ENCODE peak calls at places on chromosomes 4 and X, in ten cellular contexts. One of them, this sample, is unnamed.

GRCh38 chr4:106048250-106048931 is 153.1 kb downstream of the NPNT start:
- DNase-seq in stimulated activated CD8-positive, alpha-beta memory T cell treated with anti-CD3 and anti-CD28 coated beads, Interleukin-4, amount 100 ng/mL, for 48 hours: no peak
- DNase-seq in effector memory CD4-positive, alpha-beta T cell: no peak
- DNase-seq in pancreas: no peak
- DNase-seq in GM23338: no peak
- DNase-seq in RKO: no peak
- DNase-seq in A172: no peak
- DNase-seq in fibroblast of pulmonary artery: peak; percentile 38
- DNase-seq in HT-29: no peak
- DNase-seq in bronchial epithelial cell: no peak
- DNase-seq in this sample: no peak

GRCh38 chrX:51440365-51440764 is 56.0 kb downstream of the NUDT11 start:
- DNase-seq in stimulated activated CD8-positive, alpha-beta memory T cell treated with anti-CD3 and anti-CD28 coated beads, Interleukin-4, amount 100 ng/mL, for 48 hours: no peak
- DNase-seq in effector memory CD4-positive, alpha-beta T cell: no peak
- DNase-seq in pancreas: no peak
- DNase-seq in GM23338: peak; percentile 22
- DNase-seq in RKO: no peak
- DNase-seq in A172: no peak
- DNase-seq in fibroblast of pulmonary artery: no peak
- DNase-seq in HT-29: no peak
- DNase-seq in bronchial epithelial cell: no peak
- DNase-seq in this sample: no peak

GRCh38 chr4:3830774-3831528 is 64.8 kb downstream of the ADRA2C start:
- DNase-seq in stimulated activated CD8-positive, alpha-beta memory T cell treated with anti-CD3 and anti-CD28 coated beads, Interleukin-4, amount 100 ng/mL, for 48 hours: no peak
- DNase-seq in effector memory CD4-positive, alpha-beta T cell: no peak
- DNase-seq in pancreas: no peak
- DNase-seq in GM23338: no peak
- DNase-seq in RKO: no peak
- DNase-seq in A172: no peak
- DNase-seq in fibroblast of pulmonary artery: no peak
- DNase-seq in HT-29: no peak
- DNase-seq in bronchial epithelial cell: no peak
- DNase-seq in this sample: no peak

GRCh38 chr4:138576684-138577083 is 334.5 kb upstream of the SLC7A11 start:
- DNase-seq in stimulated activated CD8-positive, alpha-beta memory T cell treated with anti-CD3 and anti-CD28 coated beads, Interleukin-4, amount 100 ng/mL, for 48 hours: no peak
- DNase-seq in effector memory CD4-positive, alpha-beta T cell: no peak
- DNase-seq in pancreas: no peak
- DNase-seq in GM23338: peak; percentile 81
- DNase-seq in RKO: peak; percentile 66
- DNase-seq in A172: peak; percentile 26
- DNase-seq in fibroblast of pulmonary artery: peak; percentile 76
- DNase-seq in HT-29: peak; percentile 59
- DNase-seq in bronchial epithelial cell: peak; percentile 60
- DNase-seq in this sample: peak; percentile 22

GRCh38 chrX:124555036-124555595 is 208.8 kb downstream of the SH2D1A start:
- DNase-seq in stimulated activated CD8-positive, alpha-beta memory T cell treated with anti-CD3 and anti-CD28 coated beads, Interleukin-4, amount 100 ng/mL, for 48 hours: no peak
- DNase-seq in effector memory CD4-positive, alpha-beta T cell: no peak
- DNase-seq in pancreas: no peak
- DNase-seq in GM23338: no peak
- DNase-seq in RKO: peak; percentile 14
- DNase-seq in A172: peak; percentile 1
- DNase-seq in fibroblast of pulmonary artery: peak; percentile 35
- DNase-seq in HT-29: no peak
- DNase-seq in bronchial epithelial cell: peak; percentile 93
- DNase-seq in this sample: peak; percentile 27

GRCh38 chr4:34422472-34422871 is 1821.8 kb downstream of the ARAP2 start:
- DNase-seq in stimulated activated CD8-positive, alpha-beta memory T cell treated with anti-CD3 and anti-CD28 coated beads, Interleukin-4, amount 100 ng/mL, for 48 hours: no peak
- DNase-seq in effector memory CD4-positive, alpha-beta T cell: no peak
- DNase-seq in pancreas: no peak
- DNase-seq in GM23338: peak; percentile 4
- DNase-seq in RKO: peak; percentile 42
- DNase-seq in A172: peak; percentile 2
- DNase-seq in fibroblast of pulmonary artery: peak; percentile 60
- DNase-seq in HT-29: no peak
- DNase-seq in bronchial epithelial cell: peak; percentile 5
- DNase-seq in this sample: peak; percentile 1

GRCh38 chrX:13469963-13470679 is 99.3 kb upstream of the EGFL6 start:
- DNase-seq in stimulated activated CD8-positive, alpha-beta memory T cell treated with anti-CD3 and anti-CD28 coated beads, Interleukin-4, amount 100 ng/mL, for 48 hours: no peak
- DNase-seq in effector memory CD4-positive, alpha-beta T cell: no peak
- DNase-seq in pancreas: no peak
- DNase-seq in GM23338: no peak
- DNase-seq in RKO: no peak
- DNase-seq in A172: peak; percentile 83
- DNase-seq in fibroblast of pulmonary artery: peak; percentile 48
- DNase-seq in HT-29: no peak
- DNase-seq in bronchial epithelial cell: peak; percentile 72
- DNase-seq in this sample: peak; percentile 74

GRCh38 chr4:121675715-121676114 is 21.1 kb downstream of the ANXA5 start:
- DNase-seq in stimulated activated CD8-positive, alpha-beta memory T cell treated with anti-CD3 and anti-CD28 coated beads, Interleukin-4, amount 100 ng/mL, for 48 hours: no peak
- DNase-seq in effector memory CD4-positive, alpha-beta T cell: no peak
- DNase-seq in pancreas: no peak
- DNase-seq in GM23338: peak; percentile 32
- DNase-seq in RKO: no peak
- DNase-seq in A172: no peak
- DNase-seq in fibroblast of pulmonary artery: peak; percentile 62
- DNase-seq in HT-29: no peak
- DNase-seq in bronchial epithelial cell: no peak
- DNase-seq in this sample: no peak

GRCh38 chr4:153025402-153025801 is 89.3 kb downstream of the FHDC1 start:
- DNase-seq in stimulated activated CD8-positive, alpha-beta memory T cell treated with anti-CD3 and anti-CD28 coated beads, Interleukin-4, amount 100 ng/mL, for 48 hours: no peak
- DNase-seq in effector memory CD4-positive, alpha-beta T cell: no peak
- DNase-seq in pancreas: no peak
- DNase-seq in GM23338: no peak
- DNase-seq in RKO: no peak
- DNase-seq in A172: no peak
- DNase-seq in fibroblast of pulmonary artery: no peak
- DNase-seq in HT-29: no peak
- DNase-seq in bronchial epithelial cell: no peak
- DNase-seq in this sample: no peak

GRCh38 chr4:54568184-54568583 is 89.6 kb upstream of the KIT start:
- DNase-seq in stimulated activated CD8-positive, alpha-beta memory T cell treated with anti-CD3 and anti-CD28 coated beads, Interleukin-4, amount 100 ng/mL, for 48 hours: no peak
- DNase-seq in effector memory CD4-positive, alpha-beta T cell: no peak
- DNase-seq in pancreas: no peak
- DNase-seq in GM23338: no peak
- DNase-seq in RKO: peak; percentile 34
- DNase-seq in A172: peak; percentile 96
- DNase-seq in fibroblast of pulmonary artery: peak; percentile 56
- DNase-seq in HT-29: no peak
- DNase-seq in bronchial epithelial cell: peak; percentile 8
- DNase-seq in this sample: peak; percentile 82

GRCh38 chrX:9163153-9163790 is 129.3 kb upstream of the FAM9B start:
- DNase-seq in stimulated activated CD8-positive, alpha-beta memory T cell treated with anti-CD3 and anti-CD28 coated beads, Interleukin-4, amount 100 ng/mL, for 48 hours: no peak
- DNase-seq in effector memory CD4-positive, alpha-beta T cell: no peak
- DNase-seq in pancreas: no peak
- DNase-seq in GM23338: no peak
- DNase-seq in RKO: no peak
- DNase-seq in A172: peak; percentile 27
- DNase-seq in fibroblast of pulmonary artery: peak; percentile 18
- DNase-seq in HT-29: peak; percentile 4
- DNase-seq in bronchial epithelial cell: peak; percentile 42
- DNase-seq in this sample: no peak

GRCh38 chr4:76772498-76773106 is 125.3 kb downstream of the SOWAHB start:
- DNase-seq in stimulated activated CD8-positive, alpha-beta memory T cell treated with anti-CD3 and anti-CD28 coated beads, Interleukin-4, amount 100 ng/mL, for 48 hours: no peak
- DNase-seq in effector memory CD4-positive, alpha-beta T cell: no peak
- DNase-seq in pancreas: no peak
- DNase-seq in GM23338: peak; percentile 41
- DNase-seq in RKO: peak; percentile 42
- DNase-seq in A172: peak; percentile 58
- DNase-seq in fibroblast of pulmonary artery: peak; percentile 84
- DNase-seq in HT-29: no peak
- DNase-seq in bronchial epithelial cell: peak; percentile 51
- DNase-seq in this sample: no peak

This sample was measured in renal cortical epithelial cell.